ENCODE peak calls at places on chromosomes 13 and 19, in ten cellular contexts. J, A, P, F, M, Z, B, Y, I and U are unnamed samples.

GRCh38 chr13:38702609-38703008 is 15.7 kb downstream of the FREM2 start:
- DNase-seq in Y (no peak), B (no peak), I (no peak), M (no peak), F (no peak), P (no peak), Z (no peak), A (no peak), J (no peak), U (no peak)

GRCh38 chr19:38194061-38194701 is 29.8 kb downstream of the DPF1 start:
- DNase-seq in M (no peak), F (peak), Z (no peak), Y (no peak), P (no peak), B (no peak), A (no peak), I (no peak), J (peak), U (no peak)

GRCh38 chr19:39843919-39844793 is 2.0 kb downstream of the FBL start:
- DNase-seq in J (no peak), M (peak), Z (no peak), A (no peak), P (no peak), Y (no peak), F (no peak), I (peak), B (no peak), U (peak)

GRCh38 chr13:40434516-40435397 is 231.7 kb downstream of the FOXO1 start:
- DNase-seq in A (no peak), M (no peak), Z (no peak), I (no peak), B (no peak), J (no peak), F (no peak), P (no peak), Y (no peak), U (no peak)

GRCh38 chr19:45016388-45017314 is 15.4 kb downstream of the RELB start:
- DNase-seq in M (peak), J (peak), P (peak), B (peak), I (peak), Z (peak), F (peak), A (no peak), Y (peak), U (peak)

GRCh38 chr13:112647256-112647655 is 42.6 kb upstream of the ATP11A start:
- DNase-seq in P (no peak), A (no peak), Z (no peak), Y (no peak), B (no peak), F (no peak), I (no peak), M (no peak), J (no peak), U (no peak)

GRCh38 chr19:55809381-55810058 is 22.3 kb downstream of the NLRP11 start:
- DNase-seq in B (no peak), A (peak), F (peak), I (peak), Y (peak), P (no peak), J (no peak), Z (peak), M (peak), U (peak)

GRCh38 chr13:24684600-24684998 is 4.4 kb downstream of the ATP12A start:
- DNase-seq in P (no peak), F (no peak), I (no peak), Y (no peak), Z (no peak), M (peak), A (no peak), J (peak), B (no peak), U (no peak)

GRCh38 chr13:112674412-112675383 is 15.1 kb upstream of the ATP11A start:
- DNase-seq in A (no peak), Y (no peak), B (no peak), Z (no peak), P (no peak), I (no peak), J (no peak), F (no peak), M (no peak), U (no peak)

GRCh38 chr19:2179095-2179494 is 15.4 kb downstream of the DOT1L start:
- DNase-seq in Z (no peak), M (no peak), I (no peak), B (no peak), F (no peak), Y (no peak), A (no peak), J (no peak), P (no peak), U (no peak)

GRCh38 chr13:100673831-100674362 is 698 bp downstream of the TMTC4 start:
- DNase-seq in J (peak), F (peak), I (peak), Y (peak), M (peak), A (no peak), P (peak), B (peak), Z (peak), U (peak)

GRCh38 chr13:31987071-31987470 is 44.5 kb upstream of the FRY start:
- DNase-seq in J (no peak), M (no peak), I (no peak), Z (no peak), A (no peak), Y (no peak), B (no peak), P (no peak), F (no peak), U (no peak)

GRCh38 chr19:4506449-4507149 is 11.7 kb downstream of the PLIN4 start:
- DNase-seq in F (no peak), M (peak), P (no peak), J (peak), Y (no peak), I (peak), A (no peak), Z (no peak), B (no peak), U (peak)

GRCh38 chr19:3479177-3479818 is 1.0 kb downstream of the SMIM24 start:
- DNase-seq in P (no peak), F (no peak), M (no peak), A (no peak), Z (no peak), J (no peak), I (no peak), Y (no peak), B (no peak), U (no peak)

GRCh38 chr19:7833225-7834156 is 3.5 kb downstream of the EVI5L start:
- DNase-seq in M (no peak), P (no peak), Y (peak), J (peak), I (no peak), A (no peak), Z (peak), F (no peak), B (no peak), U (no peak)

GRCh38 chr13:107817652-107818287 is 397.6 kb downstream of the LIG4 start:
- DNase-seq in J (no peak), Z (no peak), Y (no peak), I (no peak), B (no peak), A (no peak), F (no peak), M (no peak), P (no peak), U (no peak)